ENCODE peak calls at places on chromosomes 5 and 9, in five cellular contexts. N is AG09309, K is mucosa of descending colon, T is transverse colon, E is testis. J is an unnamed sample.
A peak's percentile ranks its signal among the peaks of the same experiment; 100 is the strongest.

GRCh38 chr5:169064093-169064492 is 236.8 kb downstream of the SLIT3 start:
- DNase-seq in N (no peak), K (no peak), T (no peak), E (peak; percentile 21), J (no peak)

GRCh38 chr5:6652025-6652424 is 18.8 kb downstream of the SRD5A1 start:
- DNase-seq in N (no peak), K (no peak), T (peak; percentile 18), E (no peak), J (no peak)

GRCh38 chr9:136372561-136373299 is 739 bp downstream of the CARD9 start:
- DNase-seq in N (no peak), K (peak; percentile 58), T (peak; percentile 49), E (peak; percentile 51), J (no peak)

GRCh38 chr5:135124128-135124527 is 90.1 kb upstream of the PITX1 start:
- DNase-seq in N (no peak), K (no peak), T (no peak), E (no peak), J (no peak)

GRCh38 chr9:81497096-81497495 is 192.3 kb downstream of the TLE1 start:
- DNase-seq in N (no peak), K (no peak), T (no peak), E (no peak), J (no peak)

GRCh38 chr5:52504584-52505240 is 283.0 kb upstream of the ITGA1 start:
- DNase-seq in N (no peak), K (no peak), T (no peak), E (no peak), J (no peak)

GRCh38 chr5:79255786-79256557 is 20.0 kb downstream of the JMY start:
- DNase-seq in N (no peak), K (no peak), T (peak; percentile 20), E (peak; percentile 46), J (no peak)

GRCh38 chr9:16475257-16475656 is 395.2 kb downstream of the BNC2 start:
- DNase-seq in N (no peak), K (no peak), T (no peak), E (no peak), J (no peak)

GRCh38 chr9:133935328-133936040 is 56.6 kb downstream of the VAV2 start:
- DNase-seq in N (no peak), K (peak; percentile 74), T (peak; percentile 50), E (peak; percentile 71), J (no peak)

GRCh38 chr9:93592389-93593021 is 16.1 kb downstream of the PHF2 start:
- DNase-seq in N (no peak), K (no peak), T (no peak), E (no peak), J (no peak)

GRCh38 chr5:132086277-132086794 is 12.7 kb downstream of the CSF2 start:
- DNase-seq in N (peak; percentile 65), K (no peak), T (no peak), E (no peak), J (no peak)

GRCh38 chr5:53902524-53902923 is 342.1 kb downstream of the NDUFS4 start:
- DNase-seq in N (no peak), K (no peak), T (no peak), E (no peak), J (no peak)

GRCh38 chr5:58477760-58478159 is 13.5 kb upstream of the GAPT start:
- DNase-seq in N (no peak), K (no peak), T (no peak), E (no peak), J (no peak)
- TF ChIP-seq CTCF in N (no peak), K (no peak), T (no peak), E (no peak), J (no peak)

GRCh38 chr9:128861501-128861900 is 20.2 kb downstream of the KYAT1 start:
- DNase-seq in N (no peak), K (no peak), T (no peak), E (no peak), J (no peak)

GRCh38 chr9:128862401-128862851 is 19.3 kb downstream of the KYAT1 start:
- DNase-seq in N (no peak), K (peak; percentile 43), T (peak; percentile 33), E (no peak), J (no peak)

GRCh38 chr9:128860937-128861336 is 20.8 kb downstream of the KYAT1 start:
- DNase-seq in N (no peak), K (no peak), T (no peak), E (no peak), J (no peak)

DNA sequence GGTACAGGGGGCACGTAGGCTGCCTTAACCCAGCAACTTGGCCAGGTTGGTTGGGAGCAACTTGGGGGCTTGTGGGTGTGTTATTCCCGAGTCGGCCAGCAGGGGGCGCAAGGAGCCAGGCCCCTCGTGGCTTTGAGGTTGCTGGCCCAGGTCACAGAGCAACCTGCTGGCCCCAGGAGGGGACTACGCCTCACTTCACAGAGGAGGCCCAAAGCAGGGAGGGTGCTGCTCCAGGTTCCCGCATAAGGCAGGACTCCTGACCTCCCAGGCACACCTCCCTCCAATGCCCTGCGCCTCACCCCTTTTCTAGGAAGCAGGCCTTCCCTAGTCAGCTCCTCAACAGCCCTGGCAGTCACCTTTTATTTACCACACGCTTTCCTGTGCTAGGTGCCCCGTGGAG is 18.1 kb downstream of the KYAT1 start:
- DNase-seq in N (no peak), K (peak; percentile 84), T (peak; percentile 80), E (peak; percentile 75), J (peak; percentile 63)
- TF ChIP-seq CTCF in N (peak; percentile 96), K (peak; percentile 91), T (peak; percentile 98), E (peak; percentile 94), J (peak; percentile 99)

DNA sequence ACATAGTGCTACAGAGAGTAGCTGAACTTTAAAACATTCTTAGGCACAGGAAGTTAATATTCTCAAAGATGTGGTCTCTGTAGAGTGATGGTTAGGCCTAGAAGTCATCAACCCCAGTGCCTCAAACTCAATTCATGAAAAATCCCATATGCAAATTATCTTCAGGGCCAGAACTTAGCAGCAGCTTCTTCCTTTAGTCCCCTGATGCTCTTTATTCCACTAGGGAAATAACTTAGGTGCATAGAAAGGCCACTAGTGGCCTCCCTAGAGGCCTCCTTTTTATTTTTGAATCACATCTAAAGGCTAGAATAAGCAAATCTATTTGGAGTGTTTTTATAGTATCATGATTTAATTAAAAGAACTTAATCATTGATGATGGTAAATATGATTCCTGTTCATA is 88.3 kb downstream of the GIN1 start:
- DNase-seq in N (no peak), K (no peak), T (no peak), E (no peak), J (no peak)
- TF ChIP-seq CTCF in N (peak; percentile 44), K (no peak), T (no peak), E (no peak), J (no peak)

GRCh38 chr9:71985070-71985956 is 73.9 kb downstream of the C9orf85 start:
- DNase-seq in N (no peak), K (no peak), T (no peak), E (no peak), J (no peak)
- TF ChIP-seq CTCF in N (no peak), K (no peak), T (no peak), E (no peak), J (no peak)

GRCh38 chr9:22158983-22159382 is 149.9 kb upstream of the CDKN2B start:
- DNase-seq in N (peak; percentile 55), K (no peak), T (peak; percentile 18), E (peak; percentile 33), J (peak; percentile 64)
- TF ChIP-seq CTCF in N (no peak), K (no peak), T (no peak), E (no peak), J (no peak)

J was measured in omental fat pad.